ENCODE peak calls at places on chromosomes 7 and 10, in seven cellular contexts. P, W, B, R, M, T and S are unnamed samples.

GRCh38 chr7:11343818-11344413 is 370.2 kb downstream of the PHF14 start:
- DNase-seq in P (peak), W (peak), B (peak), R (no peak), M (no peak), T (peak), S (peak)

GRCh38 chr10:14126697-14127440 is 203.9 kb downstream of the FRMD4A start:
- DNase-seq in P (peak), W (no peak), B (no peak), R (no peak), M (no peak), T (peak), S (peak)

GRCh38 chr7:156063241-156063810 is 251.1 kb upstream of the SHH start:
- DNase-seq in P (no peak), W (no peak), B (no peak), R (no peak), M (no peak), T (no peak), S (no peak)

GRCh38 chr10:12617205-12618175 is 268.1 kb downstream of the CAMK1D start:
- DNase-seq in P (no peak), W (no peak), B (no peak), R (no peak), M (no peak), T (peak), S (no peak)

GRCh38 chr10:78178940-78179339 is 145.3 kb downstream of the RPS24 start:
- DNase-seq in P (no peak), W (no peak), B (peak), R (peak), M (no peak), T (no peak), S (peak)

GRCh38 chr7:33040803-33041516 is 21.6 kb downstream of the NT5C3A start:
- DNase-seq in P (peak), W (no peak), B (no peak), R (no peak), M (no peak), T (peak), S (peak)

GRCh38 chr7:99132922-99133321 is 11.0 kb downstream of the SMURF1 start:
- DNase-seq in P (peak), W (no peak), B (no peak), R (no peak), M (no peak), T (no peak), S (peak)

GRCh38 chr7:42997611-42998010 is 65.4 kb downstream of the MRPL32 start:
- DNase-seq in P (no peak), W (no peak), B (no peak), R (no peak), M (no peak), T (no peak), S (no peak)

GRCh38 chr7:134752006-134752760 is 27.3 kb upstream of the CALD1 start:
- DNase-seq in P (peak), W (no peak), B (no peak), R (no peak), M (no peak), T (peak), S (peak)

GRCh38 chr7:17815318-17815717 is 125.0 kb downstream of the SNX13 start:
- DNase-seq in P (no peak), W (no peak), B (no peak), R (no peak), M (no peak), T (no peak), S (no peak)

GRCh38 chr7:56175784-56176183 is 59.6 kb upstream of the NUPR2 start:
- DNase-seq in P (no peak), W (no peak), B (no peak), R (no peak), M (no peak), T (peak), S (no peak)

GRCh38 chr7:81887691-81888090 is 117.8 kb upstream of the HGF start:
- DNase-seq in P (no peak), W (no peak), B (no peak), R (no peak), M (no peak), T (no peak), S (no peak)

GRCh38 chr7:5296627-5297226 is 14.0 kb downstream of the SLC29A4 start:
- DNase-seq in P (peak), W (peak), B (peak), R (peak), M (peak), T (peak), S (no peak)

GRCh38 chr10:96310359-96310669 is 6.1 kb downstream of the DNTT start:
- DNase-seq in P (no peak), W (no peak), B (peak), R (no peak), M (no peak), T (no peak), S (no peak)
- H2BK5ac ChIP-seq in P (no peak), W (no peak), B (no peak), R (peak), M (peak), T (no peak), S (no peak)

DNA sequence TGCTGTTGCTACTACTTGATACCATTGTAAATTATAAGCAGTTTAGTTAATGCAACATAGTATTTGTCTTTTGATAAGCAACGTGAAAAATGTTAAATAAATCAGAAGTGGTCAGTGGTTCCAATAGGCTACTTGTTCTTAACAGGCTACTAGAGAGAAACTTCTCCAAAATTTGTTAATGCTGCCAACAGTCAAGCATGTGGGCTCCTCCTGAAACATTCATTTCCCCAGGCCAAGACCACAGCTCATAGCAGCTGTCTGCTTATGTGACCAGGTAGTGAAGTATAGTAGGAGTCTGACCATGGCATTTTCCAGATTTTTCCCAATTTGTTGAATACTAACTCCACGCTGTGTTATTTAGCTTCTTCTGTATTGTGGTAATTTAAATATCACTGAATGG is 81.0 kb downstream of the CYP51A1 start:
- DNase-seq in P (no peak), W (no peak), B (no peak), R (no peak), M (no peak), T (no peak), S (no peak)
- H2BK5ac ChIP-seq in P (no peak), W (no peak), B (no peak), R (no peak), M (no peak), T (no peak), S (no peak)

DNA sequence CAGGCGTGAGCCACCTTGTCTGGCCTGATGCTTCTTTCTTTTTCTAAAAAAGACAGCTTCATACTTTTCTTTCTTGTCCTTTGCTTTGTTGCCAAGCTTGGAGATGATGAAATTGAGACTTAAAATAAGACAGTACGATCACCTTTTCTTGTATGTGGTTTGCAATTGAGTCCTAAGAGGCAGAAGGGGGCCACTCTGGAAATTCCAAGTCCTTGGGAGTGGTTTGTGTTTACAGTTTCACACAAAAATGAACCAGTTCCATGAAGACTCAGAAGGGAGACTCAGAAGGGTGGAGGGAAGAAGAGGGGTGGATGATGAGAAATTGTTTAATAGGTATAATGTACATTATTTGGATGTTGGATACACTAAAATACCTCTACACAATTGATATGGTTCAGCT is 70.7 kb upstream of the TNS3 start:
- DNase-seq in P (peak), W (no peak), B (no peak), R (no peak), M (no peak), T (no peak), S (peak)
- H2BK5ac ChIP-seq in P (no peak), W (no peak), B (no peak), R (no peak), M (no peak), T (no peak), S (peak)

GRCh38 chr7:130124711-130125110 is 54.4 kb downstream of the KLHDC10 start:
- DNase-seq in P (no peak), W (no peak), B (no peak), R (no peak), M (no peak), T (no peak), S (no peak)
- H2BK5ac ChIP-seq in P (no peak), W (no peak), B (no peak), R (no peak), M (no peak), T (no peak), S (no peak)

GRCh38 chr7:1997537-1998076 is 235.1 kb downstream of the MAD1L1 start:
- DNase-seq in P (no peak), W (no peak), B (no peak), R (no peak), M (no peak), T (no peak), S (no peak)
- H2BK5ac ChIP-seq in P (no peak), W (no peak), B (no peak), R (no peak), M (no peak), T (no peak), S (no peak)

GRCh38 chr7:116487907-116488521 is 11.5 kb upstream of the CAV2 start:
- DNase-seq in P (no peak), W (no peak), B (no peak), R (no peak), M (no peak), T (no peak), S (no peak)
- H2BK5ac ChIP-seq in P (no peak), W (no peak), B (no peak), R (no peak), M (no peak), T (no peak), S (no peak)

GRCh38 chr10:89151857-89152256 is 55.3 kb downstream of the CH25H start:
- DNase-seq in P (no peak), W (no peak), B (no peak), R (no peak), M (no peak), T (no peak), S (peak)
- H2BK5ac ChIP-seq in P (no peak), W (no peak), B (no peak), R (no peak), M (no peak), T (no peak), S (peak)

GRCh38 chr10:48501226-48501625 is 103.6 kb downstream of the ARHGAP22 start:
- DNase-seq in P (no peak), W (no peak), B (no peak), R (no peak), M (no peak), T (no peak), S (no peak)

GRCh38 chr10:48503293-48503911 is 101.5 kb downstream of the ARHGAP22 start:
- DNase-seq in P (no peak), W (no peak), B (no peak), R (no peak), M (peak), T (no peak), S (no peak)

GRCh38 chr10:48502791-48503190 is 102.1 kb downstream of the ARHGAP22 start:
- DNase-seq in P (no peak), W (no peak), B (no peak), R (no peak), M (peak), T (no peak), S (no peak)

GRCh38 chr10:48504141-48504885 is 100.6 kb downstream of the ARHGAP22 start:
- DNase-seq in P (no peak), W (no peak), B (no peak), R (no peak), M (peak), T (no peak), S (no peak)

DNA sequence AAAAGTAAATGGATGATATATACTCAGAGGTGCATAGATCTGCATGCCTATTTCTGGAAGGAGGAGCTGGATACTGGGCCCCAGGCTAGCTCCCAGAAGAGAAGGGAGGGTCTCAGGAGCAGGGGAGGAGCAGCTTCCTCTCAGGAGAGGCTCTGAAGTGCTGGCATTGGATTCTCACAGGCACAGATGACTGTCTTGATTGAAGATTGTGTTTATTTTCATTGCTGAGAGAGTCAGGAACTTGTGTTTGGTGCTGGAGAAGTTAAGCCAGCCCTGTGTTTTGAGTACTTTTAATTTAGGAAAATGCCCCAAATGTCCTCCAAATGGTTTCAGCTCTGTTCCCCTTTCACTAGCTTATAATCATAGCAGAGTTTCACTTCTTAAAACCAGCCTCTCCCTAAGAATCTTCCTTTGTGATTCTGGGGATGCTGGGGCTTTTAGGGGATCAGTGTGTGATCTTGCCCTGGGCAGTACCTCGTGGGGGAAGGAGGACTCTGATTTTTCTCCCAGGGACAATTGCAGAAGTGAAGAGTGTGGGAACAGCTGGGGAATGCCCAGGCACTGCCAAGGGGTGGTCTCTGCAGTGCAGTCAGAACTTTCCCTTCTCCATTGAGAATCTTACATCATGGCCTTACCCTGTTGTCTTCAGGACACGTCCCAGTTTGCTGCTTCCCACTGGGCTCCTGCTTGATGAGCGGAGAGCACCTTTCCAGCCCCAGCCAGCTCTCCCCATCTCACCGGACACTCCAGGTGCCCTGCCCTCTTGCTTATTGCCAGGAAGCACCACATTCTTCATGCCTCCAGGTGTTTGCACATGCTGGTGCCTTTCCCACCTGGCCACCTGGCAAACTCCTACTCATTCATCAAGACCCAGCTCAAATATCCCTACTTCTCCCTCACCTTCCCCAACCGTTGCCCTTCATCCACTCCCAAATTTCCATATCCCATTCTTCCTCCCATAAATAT is 102.8 kb downstream of the ARHGAP22 start:
- DNase-seq in P (no peak), W (no peak), B (no peak), R (peak), M (peak), T (peak), S (peak)
- H2BK5ac ChIP-seq in P (no peak), W (no peak), B (no peak), R (no peak), M (no peak), T (no peak), S (no peak)